ENCODE peak calls at places on chromosome 19, in eight cellular contexts. N, D, H, I, Z, O, E and L are unnamed samples.

GRCh38 chr19:35090160-35090794 is 25.3 kb upstream of the FXYD3 start:
- DNase-seq in E (peak), N (peak), D (peak), H (peak), Z (peak), I (peak), O (peak), L (no peak)

GRCh38 chr19:19305696-19306095 is 14.6 kb downstream of the SUGP1 start:
- DNase-seq in H (no peak), N (no peak), I (no peak), Z (no peak), D (no peak), O (no peak), E (no peak), L (no peak)

GRCh38 chr19:1961545-1961878 is 20.5 kb downstream of the CSNK1G2 start:
- DNase-seq in I (no peak), Z (no peak), O (no peak), H (no peak), N (no peak), E (no peak), D (no peak), L (no peak)

GRCh38 chr19:511101-511841 is 4.0 kb downstream of the TPGS1 start:
- DNase-seq in O (peak), N (no peak), I (no peak), H (peak), E (peak), D (peak), Z (no peak), L (no peak)

GRCh38 chr19:3932931-3933810 is at the start of gene NMRK2:
- DNase-seq in E (no peak), Z (no peak), N (no peak), D (no peak), O (no peak), H (no peak), I (no peak), L (no peak)

GRCh38 chr19:35592226-35592625 is 6.3 kb downstream of the PMIS2 start:
- DNase-seq in H (no peak), I (peak), E (peak), D (peak), O (peak), N (no peak), Z (peak), L (peak)

GRCh38 chr19:980133-980998 is 3.8 kb upstream of the WDR18 start:
- DNase-seq in Z (peak), N (no peak), I (no peak), H (no peak), E (no peak), O (no peak), D (peak), L (no peak)

GRCh38 chr19:18776736-18777135 is 14.4 kb downstream of the COMP start:
- DNase-seq in I (no peak), Z (no peak), N (no peak), O (no peak), E (no peak), D (no peak), H (no peak), L (no peak)

GRCh38 chr19:670609-671075 is 5.5 kb upstream of the FSTL3 start:
- DNase-seq in N (no peak), O (no peak), I (no peak), Z (peak), E (no peak), D (no peak), H (no peak), L (no peak)

GRCh38 chr19:7007859-7008258 is 13.4 kb downstream of the MBD3L2B start:
- DNase-seq in I (no peak), N (no peak), Z (no peak), E (no peak), O (no peak), D (no peak), H (no peak), L (no peak)

GRCh38 chr19:4390017-4390861 is 10.1 kb downstream of the SH3GL1 start:
- DNase-seq in O (peak), E (no peak), D (peak), Z (no peak), N (no peak), H (no peak), I (no peak), L (no peak)

GRCh38 chr19:37930416-37930815 is 23.4 kb downstream of the SIPA1L3 start:
- DNase-seq in I (no peak), N (no peak), E (peak), D (peak), H (no peak), Z (no peak), O (no peak), L (no peak)

GRCh38 chr19:29004796-29005195 is 208.2 kb downstream of the UQCRFS1 start:
- DNase-seq in N (no peak), D (no peak), O (no peak), H (no peak), I (no peak), E (no peak), Z (no peak), L (no peak)

GRCh38 chr19:3336351-3336679 is 30.1 kb upstream of the NFIC start:
- DNase-seq in H (no peak), N (no peak), Z (no peak), E (no peak), O (no peak), I (no peak), D (no peak), L (no peak)

GRCh38 chr19:7848779-7849457 is 18.9 kb downstream of the EVI5L start:
- DNase-seq in N (no peak), E (no peak), D (no peak), Z (no peak), I (no peak), H (no peak), O (no peak), L (no peak)

GRCh38 chr19:5628919-5629481 is 6.1 kb downstream of the SAFB start:
- DNase-seq in N (no peak), I (no peak), D (no peak), E (no peak), O (no peak), H (no peak), Z (no peak), L (no peak)

GRCh38 chr19:12778020-12778904 is 2.9 kb upstream of the HOOK2 start:
- DNase-seq in E (peak), O (peak), D (peak), N (no peak), I (no peak), H (peak), Z (peak), L (no peak)

GRCh38 chr19:531753-532571 is at the start of gene CDC34:
- DNase-seq in Z (no peak), H (no peak), N (no peak), E (no peak), I (no peak), O (no peak), D (no peak), L (no peak)

GRCh38 chr19:58557253-58558065 is 952 bp downstream of the UBE2M start:
- DNase-seq in E (no peak), N (no peak), I (no peak), Z (no peak), O (no peak), D (no peak), H (no peak), L (no peak)

GRCh38 chr19:34847393-34847792 is 74.4 kb upstream of the ZNF599 start:
- DNase-seq in O (no peak), E (peak), H (no peak), Z (no peak), I (no peak), N (no peak), D (no peak), L (no peak)

GRCh38 chr19:55372316-55373081 is 2.2 kb upstream of the IL11 start:
- DNase-seq in E (no peak), D (peak), H (peak), Z (peak), N (no peak), O (no peak), I (no peak), L (no peak)

GRCh38 chr19:32357720-32358119 is 12.3 kb downstream of the ZNF507 start:
- DNase-seq in E (no peak), O (no peak), D (peak), H (no peak), N (no peak), I (no peak), Z (peak), L (no peak)

DNA sequence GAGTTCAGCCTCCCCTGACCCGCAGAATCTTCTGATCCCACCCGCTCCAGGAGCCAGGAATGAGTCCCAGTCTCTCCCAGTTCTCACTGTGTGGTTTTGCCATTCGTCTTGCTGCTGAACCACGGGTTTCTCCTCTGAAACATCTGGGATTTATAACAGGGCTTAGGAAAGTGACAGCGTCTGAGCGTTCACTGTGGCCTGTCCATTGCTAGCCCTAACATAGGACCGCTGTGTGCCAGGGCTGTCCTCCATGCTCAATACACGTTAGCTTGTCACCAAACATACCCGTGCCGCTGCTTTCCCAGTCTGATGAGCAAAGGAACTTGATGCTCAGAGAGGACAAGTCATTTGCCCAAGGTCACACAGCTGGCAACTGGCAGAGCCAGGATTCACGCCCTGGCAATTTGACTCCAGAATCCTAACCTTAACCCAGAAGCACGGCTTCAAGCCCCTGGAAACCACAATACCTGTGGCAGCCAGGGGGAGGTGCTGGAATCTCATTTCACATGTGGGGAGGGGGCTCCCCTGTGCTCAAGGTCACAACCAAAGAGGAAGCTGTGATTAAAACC is 1.1 kb upstream of the APOE start:
- DNase-seq in N (no peak), I (no peak), H (no peak), O (no peak), Z (peak), E (no peak), D (no peak), L (no peak)
- TF ChIP-seq CTCF in N (peak), I (peak), H (no peak), O (no peak), Z (peak), E (no peak), D (peak), L (peak)

GRCh38 chr19:50418186-50419021 is at the start of gene SPIB:
- DNase-seq in E (no peak), H (no peak), D (no peak), Z (no peak), I (no peak), N (no peak), O (no peak), L (no peak)

GRCh38 chr19:50419580-50420035 is 870 bp downstream of the SPIB start:
- DNase-seq in H (no peak), E (no peak), O (no peak), N (no peak), I (no peak), Z (no peak), D (no peak), L (no peak)

GRCh38 chr19:50420808-50421207 is 2.1 kb downstream of the SPIB start:
- DNase-seq in I (no peak), N (no peak), D (no peak), H (no peak), E (no peak), O (no peak), Z (no peak), L (no peak)

GRCh38 chr19:50419022-50419579 is 363 bp downstream of the SPIB start:
- DNase-seq in Z (no peak), H (no peak), I (no peak), O (no peak), E (no peak), N (no peak), D (no peak), L (no peak)

DNA sequence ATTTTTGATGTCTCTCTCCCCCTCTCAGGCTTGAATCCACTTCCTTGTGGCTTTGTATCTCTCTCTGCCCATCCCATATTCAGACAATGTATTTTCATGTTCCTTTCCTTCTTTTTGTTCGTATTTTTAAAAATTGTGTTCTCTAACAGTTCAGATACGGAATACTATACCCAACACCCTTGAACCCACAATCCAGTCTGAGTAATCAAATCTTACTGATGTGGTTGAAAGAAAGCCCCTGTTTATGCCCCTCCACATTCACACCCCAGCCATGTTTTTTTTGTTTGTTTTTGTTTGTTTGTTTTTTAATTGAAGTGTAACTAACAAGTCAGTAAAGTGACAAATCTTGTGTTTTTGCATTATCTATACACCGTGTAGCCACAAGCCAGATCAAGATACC is 1.4 kb downstream of the SPIB start:
- DNase-seq in N (no peak), Z (no peak), D (no peak), E (no peak), I (no peak), H (no peak), O (no peak), L (no peak)
- H3K4me3 ChIP-seq in N (no peak), Z (no peak), D (no peak), E (no peak), I (no peak), H (no peak), O (no peak), L (peak)

GRCh38 chr19:51367565-51368365 is 1.0 kb downstream of the CLDND2 start:
- DNase-seq in I (peak), N (peak), O (peak), D (peak), H (peak), Z (peak), E (peak), L (peak)
- TF ChIP-seq CTCF in I (no peak), N (no peak), O (no peak), D (no peak), H (no peak), Z (no peak), E (no peak), L (no peak)

DNA sequence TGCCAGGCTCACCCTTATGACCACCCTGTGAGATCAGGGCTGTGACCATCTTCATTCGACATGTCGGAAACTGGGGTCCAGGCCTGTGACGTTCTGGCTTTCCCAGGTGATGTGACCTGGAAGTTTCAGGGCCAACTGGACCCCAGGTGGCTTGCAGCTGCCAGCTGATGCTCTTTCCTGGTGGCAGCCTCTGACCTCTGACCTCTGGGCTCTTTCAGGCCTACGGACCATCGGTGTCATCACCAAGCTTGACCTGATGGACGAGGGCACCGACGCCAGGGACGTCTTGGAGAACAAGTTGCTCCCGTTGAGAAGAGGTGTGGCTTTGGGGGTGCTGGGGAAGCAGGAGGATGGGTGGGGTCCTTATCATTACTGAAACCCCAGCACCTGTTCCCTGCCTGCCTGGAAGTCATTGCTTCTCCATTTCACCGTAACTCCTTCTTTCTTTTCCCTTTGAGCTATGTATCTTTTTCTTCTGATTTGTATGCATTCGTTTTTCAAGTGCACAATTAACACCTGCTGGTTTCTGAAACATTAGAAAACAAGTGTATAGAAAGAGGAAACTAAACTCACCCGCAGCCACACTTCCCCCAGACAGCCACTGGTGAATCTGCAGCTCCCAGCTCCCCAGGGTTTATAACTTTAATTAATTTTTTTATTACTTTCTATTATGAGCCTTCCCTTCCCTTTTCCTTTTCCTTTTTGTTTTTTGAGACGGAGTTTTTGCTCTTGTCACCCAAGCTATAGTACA is 58.9 kb downstream of the TMED1 start:
- DNase-seq in E (no peak), N (no peak), I (no peak), Z (no peak), H (no peak), D (no peak), O (no peak), L (no peak)
- H3K4me3 ChIP-seq in E (no peak), N (no peak), I (no peak), Z (no peak), H (no peak), D (no peak), O (no peak), L (no peak)

DNA sequence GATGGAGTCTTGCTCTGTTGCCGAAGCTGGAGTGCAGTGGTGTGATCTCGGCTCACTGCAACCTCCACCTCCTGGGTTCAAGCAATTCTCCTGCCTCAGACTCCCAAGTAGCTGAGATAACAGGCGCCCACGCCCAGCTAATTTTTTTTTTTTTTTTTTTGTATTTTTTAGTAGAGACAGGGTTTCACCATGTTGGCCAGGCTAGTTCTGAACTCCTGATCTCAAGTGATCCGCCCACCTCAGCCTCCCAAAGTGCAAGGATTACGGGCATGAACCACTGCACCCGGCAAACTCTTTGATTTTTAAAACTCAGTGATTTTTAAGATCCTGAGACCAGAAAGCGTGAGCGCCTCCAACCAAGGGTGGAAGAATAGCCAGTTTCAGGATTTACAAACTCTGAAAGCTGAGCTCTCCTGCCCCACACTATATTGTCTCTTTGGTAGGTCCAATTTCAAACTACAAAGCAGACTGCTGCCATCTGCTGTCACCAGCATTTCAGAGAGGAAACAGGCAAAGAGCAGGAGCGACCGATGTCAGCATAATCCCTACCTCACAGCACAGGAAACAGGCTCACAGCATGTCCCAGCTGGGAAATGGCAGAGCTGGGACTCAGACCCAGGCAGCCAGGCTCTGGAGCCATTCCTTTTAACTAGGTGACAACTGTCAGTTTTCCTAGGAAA is 9.2 kb downstream of the NOSIP start:
- DNase-seq in I (no peak), Z (peak), E (peak), D (no peak), H (peak), N (no peak), O (no peak), L (no peak)
- TF ChIP-seq CTCF in I (no peak), Z (peak), E (no peak), D (no peak), H (no peak), N (no peak), O (no peak), L (no peak)